ENCODE peak calls at places on chromosomes 5 and 9, in ten cellular contexts. P is IMR-90, R is adrenal gland, E is OCI-LY7, A is foreskin fibroblast, Z is fibroblast of lung, C is Peyer's patch, H is body of pancreas, V is ovary, F is psoas muscle. D is an unnamed sample.

GRCh38 chr5:128412145-128412930 is 125.7 kb downstream of the FBN2 start:
- DNase-seq in F (no peak), E (no peak), P (no peak), H (no peak), V (no peak), R (no peak), Z (no peak), C (no peak), A (no peak), D (no peak)

GRCh38 chr5:172690258-172691075 is 49.4 kb downstream of the NEURL1B start:
- DNase-seq in H (no peak), E (no peak), V (no peak), A (no peak), P (no peak), Z (no peak), R (no peak), F (no peak), C (no peak), D (no peak)

GRCh38 chr5:143673676-143674468 is 138.1 kb upstream of the HMHB1 start:
- DNase-seq in A (no peak), C (no peak), F (no peak), P (no peak), Z (no peak), H (no peak), R (no peak), V (no peak), E (no peak), D (peak)

GRCh38 chr5:179023528-179024189 is at the start of gene ZNF879:
- DNase-seq in F (peak), Z (peak), A (peak), P (peak), H (peak), E (peak), C (peak), R (peak), V (peak), D (peak)

GRCh38 chr9:35515766-35516165 is 25.9 kb downstream of the RUSC2 start:
- DNase-seq in Z (no peak), R (peak), H (no peak), A (peak), P (no peak), C (no peak), V (no peak), F (no peak), E (no peak), D (peak)

GRCh38 chr5:123835421-123835820 is 323.4 kb downstream of the CSNK1G3 start:
- DNase-seq in A (no peak), E (no peak), F (no peak), H (no peak), P (no peak), V (no peak), C (no peak), Z (no peak), R (no peak), D (no peak)

GRCh38 chr9:98342819-98343208 is 87.4 kb upstream of the TBC1D2 start:
- DNase-seq in P (no peak), V (no peak), Z (no peak), H (no peak), E (no peak), C (no peak), A (no peak), R (no peak), F (no peak), D (no peak)

GRCh38 chr5:115979628-115980041 is 17.4 kb downstream of the LVRN start:
- DNase-seq in H (no peak), P (peak), F (no peak), V (no peak), C (no peak), E (no peak), R (no peak), A (peak), Z (peak), D (no peak)

GRCh38 chr9:101601904-101602765 is 7.4 kb upstream of the PPP3R2 start:
- DNase-seq in Z (peak), F (no peak), H (no peak), A (peak), R (peak), C (no peak), V (no peak), E (peak), P (peak), D (peak)

GRCh38 chr5:76582252-76583162 is 40.7 kb downstream of the F2RL2 start:
- DNase-seq in H (no peak), E (peak), A (no peak), C (no peak), V (no peak), F (no peak), R (no peak), P (peak), Z (no peak), D (peak)

GRCh38 chr9:38144421-38144820 is 75.4 kb upstream of the SHB start:
- DNase-seq in E (no peak), Z (no peak), R (no peak), H (no peak), C (no peak), F (no peak), A (peak), V (no peak), P (peak), D (peak)

GRCh38 chr5:140347382-140347781 is 979 bp upstream of the HBEGF start:
- DNase-seq in A (no peak), P (no peak), F (no peak), H (no peak), E (no peak), Z (no peak), R (no peak), C (no peak), V (no peak), D (no peak)

GRCh38 chr9:132849168-132849831 is 28.8 kb downstream of the AK8 start:
- DNase-seq in A (peak), H (no peak), E (no peak), C (no peak), F (no peak), P (no peak), V (peak), R (peak), Z (peak), D (peak)

GRCh38 chr5:178429541-178430186 is 160.5 kb downstream of the COL23A1 start:
- DNase-seq in A (no peak), E (no peak), H (peak), P (no peak), C (no peak), Z (peak), V (no peak), F (no peak), R (no peak), D (no peak)

GRCh38 chr5:179530069-179530998 is 20.0 kb upstream of the RUFY1 start:
- DNase-seq in H (peak), F (peak), A (peak), Z (peak), P (no peak), E (no peak), R (peak), C (peak), V (peak), D (no peak)

GRCh38 chr9:36163049-36163839 is 5.9 kb upstream of the CCIN start:
- DNase-seq in F (peak), E (no peak), R (peak), Z (peak), P (peak), H (peak), A (peak), V (peak), C (no peak), D (no peak)

GRCh38 chr5:40383719-40384651 is 295.7 kb upstream of the PTGER4 start:
- DNase-seq in A (peak), C (no peak), F (no peak), P (peak), Z (peak), R (no peak), E (no peak), V (no peak), H (no peak), D (peak)

GRCh38 chr5:57887851-57888621 is 405.4 kb upstream of the ACTBL2 start:
- DNase-seq in H (peak), V (no peak), C (no peak), R (peak), E (peak), Z (peak), A (peak), F (no peak), P (peak), D (peak)

GRCh38 chr5:181223041-181223728 is at the start of gene TRIM41:
- DNase-seq in C (peak), R (peak), Z (peak), F (peak), P (peak), H (peak), A (peak), V (peak), E (peak), D (peak)

GRCh38 chr9:1025131-1025530 is 25.0 kb upstream of the DMRT2 start:
- DNase-seq in P (no peak), V (no peak), Z (no peak), A (no peak), H (no peak), E (no peak), F (no peak), C (no peak), R (no peak), D (peak)

GRCh38 chr5:40409600-40409999 is 270.1 kb upstream of the PTGER4 start:
- DNase-seq in E (no peak), A (no peak), P (no peak), H (no peak), V (no peak), R (no peak), C (no peak), Z (no peak), F (no peak), D (no peak)

GRCh38 chr5:111129938-111130337 is 37.8 kb downstream of the WDR36 start:
- DNase-seq in H (no peak), R (no peak), A (peak), V (no peak), E (no peak), C (no peak), F (no peak), P (peak), Z (peak), D (no peak)

GRCh38 chr5:5266296-5266695 is 126.2 kb downstream of the ADAMTS16 start:
- DNase-seq in C (no peak), E (no peak), A (no peak), R (no peak), P (no peak), F (no peak), V (no peak), H (no peak), Z (no peak), D (no peak)

GRCh38 chr5:109740329-109740728 is 50.6 kb downstream of the MAN2A1 start:
- DNase-seq in C (no peak), V (no peak), A (peak), R (no peak), Z (no peak), P (peak), F (no peak), E (no peak), H (no peak), D (peak)

GRCh38 chr5:2173067-2173466 is 290.3 kb upstream of the IRX4 start:
- DNase-seq in P (no peak), F (no peak), A (no peak), R (no peak), V (no peak), H (no peak), Z (no peak), E (no peak), C (no peak), D (no peak)

GRCh38 chr5:25006734-25007133 is 362.0 kb upstream of the CDH10 start:
- DNase-seq in R (no peak), E (no peak), C (no peak), H (no peak), P (no peak), F (no peak), A (peak), V (no peak), Z (peak), D (peak)
- TF ChIP-seq CTCF in R (no peak), E (peak), C (no peak), H (no peak), P (no peak), F (no peak), A (peak), V (no peak), Z (no peak), D (no peak)

GRCh38 chr5:36300927-36301540 is 668 bp downstream of the RANBP3L start:
- DNase-seq in Z (no peak), C (no peak), A (peak), P (peak), H (peak), F (no peak), E (no peak), V (no peak), R (no peak), D (no peak)
- H3K4me3 ChIP-seq in Z (peak), C (no peak), A (no peak), P (no peak), H (no peak), F (peak), E (no peak), V (no peak), R (peak), D (no peak)

GRCh38 chr5:138528208-138528607 is 14.8 kb downstream of the ETF1 start:
- DNase-seq in A (no peak), C (no peak), H (no peak), F (no peak), E (no peak), R (no peak), P (peak), V (no peak), Z (no peak), D (peak)

GRCh38 chr5:138528744-138529469 is 14.1 kb downstream of the ETF1 start:
- DNase-seq in R (no peak), H (no peak), A (no peak), P (no peak), E (no peak), F (no peak), Z (no peak), C (no peak), V (no peak), D (no peak)

GRCh38 chr5:138523406-138523805 is 19.6 kb downstream of the ETF1 start:
- DNase-seq in C (no peak), R (no peak), A (no peak), F (no peak), E (no peak), P (no peak), H (no peak), V (no peak), Z (no peak), D (no peak)

GRCh38 chr5:138529812-138530211 is 13.2 kb downstream of the ETF1 start:
- DNase-seq in E (no peak), F (no peak), Z (no peak), H (no peak), V (no peak), P (no peak), C (no peak), A (no peak), R (no peak), D (no peak)

GRCh38 chr5:138527170-138527569 is 15.9 kb downstream of the ETF1 start:
- DNase-seq in R (no peak), H (no peak), F (no peak), C (no peak), Z (no peak), A (peak), E (no peak), P (no peak), V (no peak), D (no peak)
- TF ChIP-seq CTCF in R (no peak), H (no peak), F (no peak), C (no peak), Z (no peak), A (no peak), E (peak), P (peak), V (no peak), D (peak)

GRCh38 chr5:14148483-14148882 is 5.3 kb downstream of the TRIO start:
- DNase-seq in F (no peak), R (no peak), A (no peak), C (no peak), Z (no peak), V (no peak), E (no peak), P (no peak), H (no peak), D (no peak)
- H3K4me3 ChIP-seq in F (no peak), R (no peak), A (no peak), C (no peak), Z (no peak), V (no peak), E (no peak), P (no peak), H (no peak), D (no peak)

DNA sequence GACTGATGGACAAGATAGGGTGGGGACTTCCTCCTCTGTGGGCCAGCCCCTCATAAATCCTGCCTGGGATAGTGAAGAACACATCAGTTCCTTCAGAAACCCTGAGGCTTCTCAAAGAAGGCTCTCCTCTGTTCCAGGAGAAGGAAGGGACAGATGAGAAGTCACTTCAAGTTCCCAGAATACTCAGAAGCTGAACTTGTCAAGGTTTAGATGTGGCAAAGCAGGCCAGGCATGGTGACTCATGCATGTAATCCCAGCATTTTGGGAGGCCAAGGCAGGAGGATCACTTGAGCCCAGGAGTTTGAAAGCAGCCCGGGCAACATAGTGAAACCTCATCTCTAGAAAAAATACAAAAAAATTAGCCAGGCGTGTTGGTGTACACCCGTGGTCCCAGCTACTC is 38.5 kb downstream of the STOM start:
- DNase-seq in Z (no peak), C (no peak), E (no peak), A (peak), F (no peak), P (no peak), R (no peak), H (no peak), V (no peak), D (no peak)
- TF ChIP-seq CTCF in Z (no peak), C (no peak), E (no peak), A (no peak), F (no peak), P (no peak), R (no peak), H (no peak), V (no peak), D (no peak)

DNA sequence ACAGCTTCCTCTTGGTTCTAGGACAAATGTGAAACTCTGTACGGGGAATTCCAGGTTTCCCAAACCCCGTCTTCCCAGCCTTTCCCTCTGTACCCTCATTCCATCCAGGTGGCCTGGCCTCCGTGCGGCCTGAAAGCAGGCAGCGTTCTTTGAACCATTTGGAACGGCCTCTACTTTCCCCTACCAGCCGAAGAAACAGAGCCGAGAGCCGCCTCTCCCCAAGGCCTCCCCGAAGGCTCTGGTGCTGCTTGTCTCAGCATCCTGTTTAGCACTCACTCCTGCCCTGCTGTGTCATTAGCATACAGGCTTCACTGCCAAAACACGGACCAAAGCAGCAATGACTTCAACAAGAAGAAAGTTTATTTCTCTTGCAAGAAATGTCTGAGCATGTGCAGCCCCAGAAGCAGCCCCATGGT is 137.7 kb downstream of the HSD17B3 start:
- DNase-seq in P (no peak), Z (no peak), A (no peak), C (no peak), V (no peak), E (no peak), F (no peak), R (no peak), H (no peak), D (no peak)
- H3K4me3 ChIP-seq in P (no peak), Z (no peak), A (no peak), C (no peak), V (no peak), E (no peak), F (no peak), R (no peak), H (no peak), D (no peak)

D was measured in epithelial cell of esophagus.